ENCODE peak calls at places on chromosomes 2 and 18, in ten cellular contexts. Q, A, F, D, K, V, W, P, S and X are unnamed samples.

GRCh38 chr2:240479561-240479960 is 44.1 kb downstream of the GPC1 start:
- DNase-seq in Q (no peak), A (no peak), F (no peak), D (no peak), K (no peak), V (no peak), W (no peak), P (no peak), S (peak), X (no peak)

GRCh38 chr2:241009601-241010530 is 11.4 kb downstream of the SNED1 start:
- DNase-seq in Q (peak), A (peak), F (peak), D (peak), K (no peak), V (peak), W (no peak), P (no peak), S (no peak), X (peak)

GRCh38 chr18:62437520-62438329 is 85.1 kb upstream of the ZCCHC2 start:
- DNase-seq in Q (no peak), A (no peak), F (no peak), D (no peak), K (no peak), V (no peak), W (no peak), P (peak), S (no peak), X (no peak)

GRCh38 chr2:213251618-213252017 is 32.6 kb upstream of the SPAG16 start:
- DNase-seq in Q (peak), A (no peak), F (peak), D (no peak), K (no peak), V (peak), W (peak), P (no peak), S (no peak), X (peak)

GRCh38 chr2:145631561-145631960 is 1111.6 kb upstream of the ZEB2 start:
- DNase-seq in Q (no peak), A (no peak), F (no peak), D (no peak), K (no peak), V (no peak), W (no peak), P (no peak), S (no peak), X (no peak)

GRCh38 chr2:237118025-237118424 is 32.3 kb downstream of the COPS8 start:
- DNase-seq in Q (no peak), A (no peak), F (no peak), D (no peak), K (no peak), V (no peak), W (no peak), P (no peak), S (no peak), X (no peak)

GRCh38 chr2:43356774-43357173 is 130.4 kb upstream of the ZFP36L2 start:
- DNase-seq in Q (no peak), A (no peak), F (no peak), D (no peak), K (no peak), V (no peak), W (no peak), P (no peak), S (no peak), X (no peak)

GRCh38 chr2:62198237-62198633 is 2.3 kb downstream of the B3GNT2 start:
- DNase-seq in Q (no peak), A (no peak), F (no peak), D (no peak), K (no peak), V (no peak), W (no peak), P (no peak), S (no peak), X (no peak)

GRCh38 chr2:48952071-48952604 is 196.6 kb upstream of the LHCGR start:
- DNase-seq in Q (no peak), A (no peak), F (no peak), D (no peak), K (no peak), V (no peak), W (no peak), P (no peak), S (no peak), X (no peak)

GRCh38 chr2:45816273-45816672 is 164.8 kb downstream of the PRKCE start:
- DNase-seq in Q (no peak), A (no peak), F (no peak), D (no peak), K (no peak), V (no peak), W (no peak), P (no peak), S (no peak), X (no peak)

GRCh38 chr2:236177967-236178909 is 10.1 kb upstream of the GBX2 start:
- DNase-seq in Q (no peak), A (no peak), F (no peak), D (peak), K (no peak), V (peak), W (peak), P (peak), S (peak), X (peak)

GRCh38 chr2:189363559-189363958 is 77.7 kb upstream of the WDR75 start:
- DNase-seq in Q (no peak), A (no peak), F (no peak), D (no peak), K (no peak), V (no peak), W (no peak), P (no peak), S (no peak), X (no peak)

GRCh38 chr2:42191285-42192009 is 22.3 kb downstream of the EML4 start:
- DNase-seq in Q (no peak), A (no peak), F (no peak), D (no peak), K (no peak), V (no peak), W (no peak), P (no peak), S (no peak), X (no peak)

GRCh38 chr2:16475581-16475980 is 190.1 kb downstream of the CYRIA start:
- DNase-seq in Q (no peak), A (no peak), F (no peak), D (no peak), K (no peak), V (no peak), W (no peak), P (peak), S (no peak), X (no peak)

GRCh38 chr2:238162171-238162515 is 3.4 kb downstream of the ERFE start:
- DNase-seq in Q (no peak), A (no peak), F (no peak), D (no peak), K (no peak), V (no peak), W (no peak), P (no peak), S (no peak), X (no peak)

GRCh38 chr2:42906557-42907380 is 114.4 kb upstream of the HAAO start:
- DNase-seq in Q (no peak), A (no peak), F (no peak), D (peak), K (no peak), V (peak), W (no peak), P (no peak), S (peak), X (peak)

GRCh38 chr2:216215991-216216390 is 106.8 kb downstream of the XRCC5 start:
- DNase-seq in Q (no peak), A (no peak), F (no peak), D (no peak), K (no peak), V (no peak), W (peak), P (no peak), S (no peak), X (no peak)

GRCh38 chr2:108912629-108912902 is 76.5 kb downstream of the EDAR start:
- DNase-seq in Q (no peak), A (no peak), F (no peak), D (no peak), K (no peak), V (no peak), W (no peak), P (no peak), S (no peak), X (no peak)